ENCODE peak calls at places on chromosome 18, in five cellular contexts. Q, M, H, P and G are unnamed samples.

GRCh38 chr18:37484893-37485834 is 80.4 kb downstream of the CELF4 start:
- DNase-seq in Q (peak; percentile 26), M (no peak), H (no peak), P (no peak), G (peak; percentile 37)

GRCh38 chr18:6159426-6159825 is 255.3 kb downstream of the L3MBTL4 start:
- DNase-seq in H (no peak), P (no peak), Q (no peak), M (no peak), G (no peak)

GRCh38 chr18:28175047-28175929 is 1.6 kb downstream of the CDH2 start:
- DNase-seq in Q (no peak), M (no peak), P (no peak), H (peak; percentile 55), G (no peak)

GRCh38 chr18:22324191-22325131 is 93.3 kb downstream of the CTAGE1 start:
- DNase-seq in Q (no peak), P (no peak), M (no peak), H (no peak), G (no peak)

GRCh38 chr18:33577688-33578370 is at the start of gene ASXL3:
- DNase-seq in Q (no peak), H (no peak), M (no peak), P (no peak), G (peak; percentile 5)

GRCh38 chr18:48294894-48295585 is 114.1 kb downstream of the ZBTB7C start:
- DNase-seq in H (no peak), M (no peak), Q (no peak), P (no peak), G (no peak)

GRCh38 chr18:55510809-55511208 is 77.2 kb downstream of the TCF4 start:
- DNase-seq in P (no peak), H (no peak), M (no peak), Q (no peak), G (no peak)

GRCh38 chr18:58221060-58221725 is 177.2 kb downstream of the NEDD4L start:
- DNase-seq in Q (peak; percentile 77), H (peak; percentile 74), P (no peak), M (peak; percentile 73), G (peak; percentile 90)

GRCh38 chr18:76357174-76357573 is 137.9 kb downstream of the ZNF516 start:
- DNase-seq in P (no peak), M (no peak), H (no peak), Q (no peak), G (no peak)

GRCh38 chr18:4319738-4320677 is 135.1 kb downstream of the DLGAP1 start:
- DNase-seq in H (no peak), P (no peak), M (no peak), Q (peak; percentile 93), G (no peak)

GRCh38 chr18:28960146-28960545 is 783.2 kb upstream of the CDH2 start:
- DNase-seq in Q (no peak), P (no peak), H (no peak), M (no peak), G (no peak)

GRCh38 chr18:9642799-9643445 is 28.6 kb upstream of the PPP4R1 start:
- DNase-seq in P (no peak), M (peak; percentile 5), H (no peak), Q (no peak), G (no peak)

GRCh38 chr18:57784034-57784815 is 18.9 kb downstream of the ATP8B1 start:
- DNase-seq in M (peak; percentile 34), P (no peak), Q (no peak), H (no peak), G (no peak)

GRCh38 chr18:58454406-58455061 is 174.4 kb downstream of the ALPK2 start:
- DNase-seq in P (no peak), M (no peak), H (no peak), Q (no peak), G (peak; percentile 9)

GRCh38 chr18:55419939-55420664 is 167.9 kb downstream of the TCF4 start:
- DNase-seq in Q (no peak), P (no peak), H (no peak), M (peak; percentile 39), G (no peak)

GRCh38 chr18:70074091-70074490 is 126.4 kb upstream of the CD226 start:
- DNase-seq in Q (no peak), H (no peak), P (no peak), M (no peak), G (no peak)

GRCh38 chr18:46336278-46337205 is 232.4 kb downstream of the HAUS1 start:
- DNase-seq in Q (no peak), H (no peak), P (no peak), M (no peak), G (no peak)

GRCh38 chr18:8516391-8517250 is 92.6 kb upstream of the RAB12 start:
- DNase-seq in Q (no peak), P (no peak), M (no peak), H (no peak), G (no peak)

GRCh38 chr18:53567935-53568574 is 656.4 kb downstream of the MBD2 start:
- DNase-seq in H (peak; percentile 16), Q (peak; percentile 75), M (peak; percentile 67), P (peak; percentile 1), G (peak; percentile 2)

GRCh38 chr18:55592106-55592505 is 4.1 kb upstream of the TCF4 start:
- DNase-seq in H (no peak), M (no peak), P (no peak), Q (no peak), G (no peak)